ENCODE peak calls at places on chromosomes 1 and 21, in eight cellular contexts. M is coronary artery; V is pancreas; R is CD4-positive, alpha-beta T cell; T is kidney; Q is right lobe of liver; J is aorta; L is lower lobe of right lung. U is an unnamed sample.

GRCh38 chr1:219587817-219588561 is 24.9 kb downstream of the ZC3H11B start:
- DNase-seq in M (no peak), V (no peak), R (no peak), T (no peak), Q (no peak), J (no peak), L (no peak), U (peak)

GRCh38 chr1:2380816-2381591 is 10.3 kb downstream of the MORN1 start:
- DNase-seq in M (no peak), V (peak), R (no peak), T (peak), Q (no peak), J (peak), L (peak), U (no peak)

GRCh38 chr1:83850849-83851248 is 148.1 kb downstream of the TTLL7 start:
- DNase-seq in M (no peak), V (no peak), R (no peak), T (no peak), Q (no peak), J (no peak), L (no peak), U (no peak)

GRCh38 chr1:230163205-230163604 is 96.2 kb downstream of the GALNT2 start:
- DNase-seq in M (no peak), V (no peak), R (no peak), T (no peak), Q (peak), J (no peak), L (no peak), U (peak)

GRCh38 chr1:229076217-229076616 is 194.7 kb upstream of the RAB4A start:
- DNase-seq in M (no peak), V (no peak), R (no peak), T (no peak), Q (no peak), J (no peak), L (no peak), U (no peak)

GRCh38 chr21:43767498-43767979 is 8.6 kb downstream of the CSTB start:
- DNase-seq in M (no peak), V (no peak), R (no peak), T (no peak), Q (no peak), J (no peak), L (no peak), U (no peak)

GRCh38 chr1:83530506-83530905 is 468.4 kb downstream of the TTLL7 start:
- DNase-seq in M (no peak), V (no peak), R (no peak), T (no peak), Q (no peak), J (no peak), L (no peak), U (no peak)

GRCh38 chr1:233627823-233628222 is 13.9 kb downstream of the KCNK1 start:
- DNase-seq in M (no peak), V (no peak), R (no peak), T (no peak), Q (no peak), J (no peak), L (no peak), U (no peak)

GRCh38 chr1:21687081-21687529 is 17.9 kb upstream of the RAP1GAP start:
- DNase-seq in M (no peak), V (no peak), R (no peak), T (no peak), Q (no peak), J (no peak), L (no peak), U (no peak)

GRCh38 chr1:40133122-40133665 is 28.0 kb upstream of the RLF start:
- DNase-seq in M (no peak), V (no peak), R (no peak), T (no peak), Q (no peak), J (no peak), L (no peak), U (no peak)

GRCh38 chr1:116226017-116226416 is 114.8 kb downstream of the MAB21L3 start:
- DNase-seq in M (no peak), V (no peak), R (no peak), T (no peak), Q (no peak), J (no peak), L (no peak), U (no peak)

GRCh38 chr1:47669081-47669585 is 231.3 kb downstream of the FOXD2 start:
- DNase-seq in M (peak), V (no peak), R (no peak), T (no peak), Q (no peak), J (no peak), L (no peak), U (no peak)

GRCh38 chr1:53511933-53512806 is 53.0 kb downstream of the DMRTB1 start:
- DNase-seq in M (no peak), V (no peak), R (no peak), T (no peak), Q (no peak), J (peak), L (no peak), U (peak)

GRCh38 chr1:184296466-184297243 is 90.2 kb upstream of the C1orf21 start:
- DNase-seq in M (no peak), V (peak), R (no peak), T (peak), Q (peak), J (peak), L (peak), U (peak)

GRCh38 chr1:9181176-9181906 is 52.4 kb upstream of the GPR157 start:
- DNase-seq in M (no peak), V (peak), R (peak), T (peak), Q (peak), J (peak), L (peak), U (no peak)

GRCh38 chr1:10168912-10169514 is 41.4 kb upstream of the KIF1B start:
- DNase-seq in M (no peak), V (no peak), R (no peak), T (no peak), Q (no peak), J (no peak), L (no peak), U (no peak)

GRCh38 chr1:215957692-215958091 is 390.6 kb downstream of the KCTD3 start:
- DNase-seq in M (no peak), V (no peak), R (no peak), T (no peak), Q (no peak), J (no peak), L (no peak), U (no peak)

GRCh38 chr1:224851850-224852261 is 77.6 kb upstream of the DNAH14 start:
- DNase-seq in M (no peak), V (peak), R (no peak), T (no peak), Q (no peak), J (no peak), L (no peak), U (no peak)

GRCh38 chr1:193926956-193927355 is 740.5 kb upstream of the B3GALT2 start:
- DNase-seq in M (no peak), V (no peak), R (no peak), T (peak), Q (no peak), J (no peak), L (no peak), U (no peak)

GRCh38 chr21:28142692-28143091 is 850.0 kb downstream of the LTN1 start:
- DNase-seq in M (no peak), V (no peak), R (no peak), T (no peak), Q (no peak), J (no peak), L (no peak), U (peak)

GRCh38 chr1:2612591-2613365 is 20.0 kb downstream of the MMEL1 start:
- DNase-seq in M (peak), V (no peak), R (peak), T (no peak), Q (no peak), J (peak), L (no peak), U (no peak)

GRCh38 chr1:22105611-22106207 is 37.2 kb downstream of the WNT4 start:
- DNase-seq in M (no peak), V (no peak), R (no peak), T (no peak), Q (no peak), J (no peak), L (no peak), U (peak)

GRCh38 chr1:209527372-209527771 is 56.1 kb upstream of the CAMK1G start:
- DNase-seq in M (no peak), V (no peak), R (no peak), T (no peak), Q (no peak), J (no peak), L (no peak), U (peak)

GRCh38 chr1:116913941-116914340 is 4.2 kb downstream of the PTGFRN start:
- DNase-seq in M (peak), V (no peak), R (no peak), T (no peak), Q (no peak), J (no peak), L (no peak), U (no peak)

GRCh38 chr1:70084314-70084915 is 121.0 kb downstream of the LRRC40 start:
- DNase-seq in M (no peak), V (no peak), R (no peak), T (no peak), Q (no peak), J (no peak), L (no peak), U (no peak)

GRCh38 chr1:151540982-151541377 is 871 bp downstream of the TUFT1 start:
- DNase-seq in M (no peak), V (peak), R (no peak), T (no peak), Q (no peak), J (no peak), L (no peak), U (no peak)

GRCh38 chr1:32896451-32896850 is 4.7 kb downstream of the TMEM54 start:
- DNase-seq in M (no peak), V (no peak), R (no peak), T (peak), Q (no peak), J (peak), L (no peak), U (no peak)

GRCh38 chr1:13783551-13783950 is 83.6 kb downstream of the PRDM2 start:
- DNase-seq in M (no peak), V (no peak), R (no peak), T (no peak), Q (no peak), J (no peak), L (no peak), U (peak)

GRCh38 chr21:45367402-45368351 is 37.3 kb upstream of the COL18A1 start:
- DNase-seq in M (no peak), V (peak), R (no peak), T (peak), Q (no peak), J (no peak), L (no peak), U (no peak)

GRCh38 chr1:241413386-241413785 is 56.4 kb upstream of the RGS7 start:
- DNase-seq in M (no peak), V (no peak), R (no peak), T (no peak), Q (no peak), J (no peak), L (no peak), U (peak)

DNA sequence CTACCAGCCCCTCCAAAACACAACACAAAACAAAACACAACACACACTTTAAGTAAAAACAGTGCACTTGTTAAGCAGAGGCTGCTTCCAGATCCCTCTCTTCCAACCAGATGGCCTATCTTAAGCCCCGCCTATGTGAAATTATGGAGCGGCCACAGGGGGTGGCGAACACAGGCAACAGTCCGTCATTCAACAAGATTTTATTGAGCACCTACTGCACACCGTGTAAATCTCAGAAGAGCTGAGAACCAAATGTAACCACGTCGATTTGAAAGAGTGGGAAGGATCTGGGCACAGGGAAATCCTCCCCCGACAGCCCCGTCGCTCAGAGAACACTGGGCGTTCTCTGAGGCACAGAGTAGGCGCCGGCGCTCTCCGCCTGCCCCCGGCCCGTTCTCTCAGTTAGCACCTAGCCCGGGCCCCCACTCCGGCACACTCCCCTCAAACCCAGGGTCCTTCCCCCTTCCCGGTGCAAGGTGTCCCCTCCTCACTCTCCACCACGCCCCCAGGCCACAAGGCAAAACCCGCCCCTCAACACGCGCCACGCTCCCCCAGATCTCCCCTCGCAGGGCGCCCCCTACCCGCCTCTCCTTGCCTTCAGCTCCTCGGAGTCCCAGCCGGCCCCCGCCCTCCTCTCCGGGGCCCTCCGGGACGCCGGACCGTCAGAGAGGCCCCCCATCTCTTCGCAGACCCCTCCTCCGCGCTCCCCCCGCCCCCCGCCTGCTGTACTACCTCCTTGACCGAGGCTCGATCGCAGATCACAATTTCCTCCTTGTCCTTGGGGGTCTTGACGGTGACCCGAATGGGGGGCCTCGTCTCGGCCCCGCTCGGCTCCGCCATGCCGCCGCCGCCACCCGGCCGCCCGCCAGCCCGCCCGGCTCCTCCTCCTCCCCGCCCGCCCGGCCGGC is 482 bp downstream of the UBQLN4 start:
- DNase-seq in M (no peak), V (peak), R (peak), T (peak), Q (peak), J (peak), L (peak), U (peak)
- H3K27ac ChIP-seq in M (peak), V (peak), R (peak), T (peak), Q (peak), J (peak), L (peak), U (peak)

GRCh38 chr1:166489670-166490436 is 323.1 kb upstream of the FAM78B start:
- DNase-seq in M (no peak), V (no peak), R (peak), T (peak), Q (no peak), J (no peak), L (peak), U (no peak)
- H3K27ac ChIP-seq in M (no peak), V (peak), R (peak), T (no peak), Q (peak), J (no peak), L (peak), U (no peak)

GRCh38 chr1:100628631-100629081 is 90.7 kb downstream of the GPR88 start:
- DNase-seq in M (no peak), V (no peak), R (no peak), T (no peak), Q (no peak), J (no peak), L (no peak), U (no peak)
- H3K27ac ChIP-seq in M (no peak), V (no peak), R (no peak), T (peak), Q (no peak), J (no peak), L (no peak), U (peak)

DNA sequence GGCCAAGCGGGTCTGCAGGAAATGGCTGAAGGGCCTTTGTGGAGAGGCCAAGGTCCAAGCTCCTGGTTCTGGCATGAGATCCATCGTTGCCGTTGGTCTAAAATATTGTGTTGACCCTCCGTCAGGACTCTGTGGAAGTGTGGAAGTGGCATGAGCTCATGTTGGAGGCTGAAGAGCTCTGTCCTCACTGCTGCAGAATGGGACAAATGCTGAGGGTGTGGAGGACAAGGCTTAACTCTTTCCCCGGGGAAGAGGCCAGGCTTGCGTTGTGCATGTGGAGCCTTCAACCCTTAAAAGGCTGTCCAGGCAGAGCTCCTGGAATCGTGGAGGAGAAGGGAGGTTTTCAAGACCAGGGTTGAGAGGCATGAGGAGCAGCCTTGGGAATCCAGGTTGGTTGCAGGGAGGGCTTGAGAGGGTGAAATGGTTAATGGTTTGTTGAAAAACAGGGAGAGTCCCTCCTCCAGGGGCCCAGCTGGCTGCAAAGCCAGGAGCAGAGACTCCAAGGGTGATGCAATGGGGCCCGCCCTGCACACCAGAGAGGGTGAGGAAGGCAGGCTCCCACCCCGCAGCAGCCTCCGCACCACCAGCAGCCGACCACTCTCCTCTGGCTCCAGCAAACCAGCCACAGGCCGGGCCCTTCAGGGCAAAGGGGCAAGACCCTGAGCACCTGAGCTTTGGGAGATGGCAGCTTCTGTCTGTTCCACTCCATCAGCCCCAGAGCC is 6.7 kb upstream of the AHCYL1 start:
- DNase-seq in M (no peak), V (no peak), R (no peak), T (no peak), Q (no peak), J (peak), L (no peak), U (no peak)
- H3K27ac ChIP-seq in M (no peak), V (no peak), R (no peak), T (no peak), Q (no peak), J (no peak), L (peak), U (no peak)

U was measured in brain microvascular endothelial cell.